ENCODE peak calls at places on chromosomes 5 and 9, in nine cellular contexts. C is heart left ventricle, D is RWPE1, A is cardiac fibroblast, O is ovary, L is AG04449, Z is fibroblast of the aortic adventitia, B is cardiac muscle cell, T is GM13976. F is an unnamed sample.

GRCh38 chr9:108478871-108479332 is 376.9 kb downstream of the ACTL7B start:
- DNase-seq in L (peak; percentile 42), T (no peak), A (peak; percentile 86), B (no peak), O (no peak), D (peak; percentile 94), C (no peak), Z (peak; percentile 93), F (peak; percentile 86)

GRCh38 chr9:306907-307306 is 92.2 kb downstream of the DOCK8 start:
- DNase-seq in Z (no peak), O (no peak), C (no peak), B (no peak), A (no peak), L (no peak), D (no peak), T (peak; percentile 20), F (peak; percentile 43)

GRCh38 chr5:18465833-18466681 is 831.8 kb downstream of the TAF11L14 start:
- DNase-seq in T (peak; percentile 47), C (no peak), A (peak; percentile 59), L (no peak), O (no peak), Z (peak; percentile 2), B (peak; percentile 63), D (peak; percentile 36), F (peak; percentile 78)

GRCh38 chr9:99678550-99678949 is 143.1 kb upstream of the NR4A3 start:
- DNase-seq in O (no peak), T (no peak), L (no peak), A (no peak), D (no peak), B (no peak), C (no peak), Z (no peak), F (no peak)

GRCh38 chr9:98149422-98149821 is 30.4 kb upstream of the TRIM14 start:
- DNase-seq in Z (no peak), D (no peak), A (no peak), C (no peak), T (no peak), B (no peak), L (no peak), O (no peak), F (no peak)

GRCh38 chr5:139639619-139640431 is 8.3 kb upstream of the CXXC5 start:
- DNase-seq in Z (no peak), C (peak; percentile 62), A (peak; percentile 25), D (no peak), B (no peak), L (no peak), O (no peak), T (no peak), F (peak; percentile 37)

GRCh38 chr9:28915256-28915930 is 1342.1 kb upstream of the C9orf72 start:
- DNase-seq in T (no peak), L (no peak), A (no peak), O (no peak), B (no peak), Z (no peak), C (no peak), D (peak; percentile 29), F (peak; percentile 33)

GRCh38 chr9:4489919-4490704 is at the start of gene SLC1A1:
- DNase-seq in O (peak; percentile 49), Z (peak; percentile 81), D (no peak), A (peak; percentile 78), L (no peak), T (peak; percentile 88), B (peak; percentile 68), C (peak; percentile 77), F (peak; percentile 43)

GRCh38 chr5:136042665-136043121 is 13.9 kb downstream of the TGFBI start:
- DNase-seq in Z (no peak), O (no peak), T (no peak), B (no peak), D (no peak), A (peak; percentile 85), L (no peak), C (no peak), F (no peak)

GRCh38 chr9:71144495-71144894 is 23.1 kb upstream of the TRPM3 start:
- DNase-seq in O (no peak), B (no peak), C (no peak), D (no peak), T (no peak), Z (no peak), L (no peak), A (no peak), F (no peak)

GRCh38 chr5:160357861-160358411 is 12.5 kb downstream of the C1QTNF2 start:
- DNase-seq in L (no peak), Z (peak; percentile 53), A (peak; percentile 5), D (no peak), C (no peak), B (no peak), O (peak; percentile 55), T (no peak), F (no peak)

GRCh38 chr9:10921671-10922070 is 308.9 kb upstream of the PTPRD start:
- DNase-seq in T (no peak), A (no peak), Z (no peak), O (no peak), D (no peak), B (no peak), C (no peak), L (no peak), F (no peak)

GRCh38 chr5:149904293-149904886 is 40.2 kb downstream of the PDE6A start:
- DNase-seq in D (no peak), Z (no peak), T (no peak), O (no peak), L (no peak), B (no peak), A (no peak), C (no peak), F (peak; percentile 34)

GRCh38 chr5:16913187-16913839 is 22.8 kb downstream of the MYO10 start:
- DNase-seq in B (no peak), D (peak; percentile 91), A (no peak), Z (no peak), T (no peak), C (no peak), L (no peak), O (no peak), F (peak; percentile 93)

GRCh38 chr9:12813960-12814876 is 39.4 kb downstream of the LURAP1L start:
- DNase-seq in T (no peak), O (peak; percentile 35), B (no peak), L (peak; percentile 98), D (peak; percentile 83), C (no peak), A (peak; percentile 99), Z (peak; percentile 100), F (peak; percentile 99)
- TF ChIP-seq CTCF in T (no peak), O (no peak), B (peak; percentile 39), L (peak; percentile 46), D (no peak), C (peak; percentile 38), A (peak; percentile 28), Z (peak; percentile 59), F (peak; percentile 7)

DNA sequence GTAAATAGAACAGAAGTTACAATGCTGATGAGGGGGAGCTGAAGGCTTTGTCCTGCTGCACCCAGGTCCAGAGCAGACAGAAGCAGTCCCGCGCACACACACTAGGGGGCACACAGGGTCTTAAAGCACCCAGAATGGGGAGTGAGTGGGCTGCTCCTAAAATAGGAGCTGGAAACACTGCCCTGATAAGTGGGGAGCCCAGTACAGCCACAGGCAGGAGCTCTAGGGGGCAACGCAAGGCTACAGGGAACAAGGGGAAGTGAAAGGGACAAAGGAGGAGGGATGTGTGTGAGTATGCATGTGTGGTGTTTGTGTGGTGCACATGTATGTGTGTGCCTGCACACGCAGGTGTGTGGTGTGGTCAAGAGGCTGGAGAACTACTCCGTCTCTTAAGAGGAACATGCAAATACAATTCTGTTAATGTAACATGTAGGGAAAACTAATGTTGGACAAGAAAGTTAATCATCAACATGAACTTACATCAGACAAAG is 191.5 kb downstream of the ROR2 start:
- DNase-seq in O (no peak), B (peak; percentile 87), A (peak; percentile 55), D (peak; percentile 48), L (no peak), C (no peak), Z (peak; percentile 56), T (peak; percentile 70), F (peak; percentile 59)
- TF ChIP-seq CTCF in O (no peak), B (peak; percentile 87), A (peak; percentile 76), D (peak; percentile 61), L (peak; percentile 83), C (peak; percentile 33), Z (peak; percentile 84), T (peak; percentile 55), F (peak; percentile 72)

GRCh38 chr5:140794594-140795258 is at the start of gene PCDHA2:
- DNase-seq in B (peak; percentile 60), O (no peak), L (no peak), T (no peak), Z (no peak), A (no peak), D (no peak), C (peak; percentile 47), F (no peak)
- TF ChIP-seq CTCF in B (peak; percentile 4), O (no peak), L (no peak), T (no peak), Z (no peak), A (no peak), D (no peak), C (peak; percentile 6), F (no peak)

GRCh38 chr5:173451031-173451430 is 122.8 kb upstream of the STC2 start:
- DNase-seq in T (peak; percentile 50), O (no peak), Z (no peak), L (no peak), B (no peak), A (peak; percentile 53), C (no peak), D (peak; percentile 31), F (peak; percentile 34)
- TF ChIP-seq CTCF in T (peak; percentile 20), O (no peak), Z (peak; percentile 25), L (peak; percentile 19), B (peak; percentile 43), A (peak; percentile 46), C (peak; percentile 32), D (no peak), F (peak; percentile 36)

DNA sequence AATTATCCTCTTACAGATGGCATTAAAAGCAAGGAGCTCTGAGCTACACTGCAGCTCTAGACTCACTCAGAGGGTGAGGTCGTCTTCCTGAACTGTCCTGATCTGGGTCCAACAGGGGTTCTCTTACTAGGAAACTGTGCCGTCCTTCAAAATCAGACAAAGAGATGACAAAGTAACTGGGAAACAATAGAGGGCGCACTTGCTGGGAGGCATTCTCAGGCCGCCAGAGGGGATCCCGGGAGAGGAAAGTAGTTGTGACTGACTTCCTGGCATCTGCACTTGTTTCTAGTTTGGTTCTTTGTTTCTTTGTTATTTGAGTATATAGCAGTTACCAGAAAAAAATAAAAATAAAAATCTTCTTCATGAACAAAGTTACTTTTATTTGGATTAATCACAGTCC is 142.9 kb upstream of the MSX2 start:
- DNase-seq in O (no peak), B (peak; percentile 81), T (no peak), Z (no peak), A (no peak), C (no peak), D (no peak), L (no peak), F (peak; percentile 68)
- TF ChIP-seq CTCF in O (no peak), B (peak; percentile 65), T (no peak), Z (no peak), A (peak; percentile 0), C (peak; percentile 37), D (no peak), L (peak; percentile 26), F (peak; percentile 28)

F was measured in MCF 10A.